ENCODE peak calls at places on chromosomes 3 and 15, in eight cellular contexts. A, L, H, Z, T, X, Q and I are unnamed samples.

GRCh38 chr3:38630591-38630990 is 18.9 kb downstream of the SCN5A start:
- DNase-seq in A (no peak), L (no peak), H (no peak), Z (no peak), T (no peak), X (no peak), Q (no peak), I (no peak)

GRCh38 chr15:90650117-90650955 is 66.8 kb upstream of the BLM start:
- DNase-seq in A (no peak), L (no peak), H (no peak), Z (no peak), T (peak), X (no peak), Q (peak), I (no peak)

GRCh38 chr15:33358303-33358702 is 47.5 kb downstream of the RYR3 start:
- DNase-seq in A (no peak), L (no peak), H (peak), Z (no peak), T (no peak), X (no peak), Q (no peak), I (no peak)

GRCh38 chr3:8658326-8659212 is 14.0 kb upstream of the SSUH2 start:
- DNase-seq in A (no peak), L (no peak), H (peak), Z (peak), T (peak), X (peak), Q (peak), I (no peak)

GRCh38 chr15:39625451-39625850 is 44.6 kb downstream of the THBS1 start:
- DNase-seq in A (no peak), L (no peak), H (no peak), Z (no peak), T (no peak), X (no peak), Q (no peak), I (no peak)

GRCh38 chr3:42572278-42572677 is 9.5 kb downstream of the SEC22C start:
- DNase-seq in A (no peak), L (no peak), H (peak), Z (peak), T (peak), X (no peak), Q (no peak), I (peak)

GRCh38 chr3:72739521-72740466 is 108.5 kb downstream of the SHQ1 start:
- DNase-seq in A (no peak), L (no peak), H (no peak), Z (no peak), T (no peak), X (no peak), Q (no peak), I (no peak)

GRCh38 chr3:44355634-44356033 is 17.1 kb downstream of the TCAIM start:
- DNase-seq in A (no peak), L (peak), H (peak), Z (no peak), T (peak), X (no peak), Q (peak), I (no peak)